ENCODE peak calls at places on chromosomes 11 and 22, in seven cellular contexts. E, F, B, O, X, P and K are unnamed samples.
A peak's percentile ranks its signal among the peaks of the same experiment; 100 is the strongest.

GRCh38 chr11:121466063-121466794 is 13.5 kb upstream of the SORL1-AS1 start:
- DNase-seq in O (peak; percentile 78), F (no peak), P (peak; percentile 26), B (peak; percentile 92), E (peak; percentile 95), X (peak; percentile 98), K (peak; percentile 92)

GRCh38 chr11:9267680-9268079 is 2.5 kb upstream of the DENND5A start:
- DNase-seq in X (peak; percentile 39), E (no peak), O (no peak), B (no peak), P (no peak), F (no peak), K (no peak)

GRCh38 chr11:76380161-76380976 is 563 bp downstream of the THAP12 start:
- DNase-seq in B (peak; percentile 43), X (peak; percentile 13), F (peak; percentile 29), E (peak; percentile 13), P (peak; percentile 51), O (no peak), K (peak; percentile 42)

GRCh38 chr11:1919428-1920127 is at the start of gene TNNT3:
- DNase-seq in X (no peak), E (no peak), F (no peak), B (no peak), O (no peak), P (no peak), K (no peak)

GRCh38 chr11:117226388-117227385 is 5.2 kb downstream of the PCSK7 start:
- DNase-seq in O (no peak), B (peak; percentile 52), E (peak; percentile 78), X (peak; percentile 85), F (peak; percentile 75), P (peak; percentile 90), K (peak; percentile 85)

GRCh38 chr11:116851631-116852030 is 14.2 kb upstream of the APOA1 start:
- DNase-seq in B (no peak), F (no peak), E (no peak), X (no peak), O (no peak), P (no peak), K (no peak)

GRCh38 chr22:19870153-19871022 is 15.7 kb upstream of the GNB1L start:
- DNase-seq in O (no peak), E (no peak), B (peak; percentile 26), X (no peak), F (no peak), P (peak; percentile 40), K (no peak)

GRCh38 chr11:130964393-130964792 is 48.1 kb upstream of the SNX19 start:
- DNase-seq in O (no peak), B (no peak), F (no peak), E (no peak), P (no peak), X (no peak), K (no peak)

GRCh38 chr11:34243620-34244493 is 114.0 kb downstream of the ABTB2 start:
- DNase-seq in X (peak; percentile 86), O (no peak), P (peak; percentile 82), E (peak; percentile 77), B (no peak), F (no peak), K (peak; percentile 76)

GRCh38 chr11:126334665-126335462 is 20.6 kb upstream of the ST3GAL4 start:
- DNase-seq in F (no peak), E (peak; percentile 76), O (no peak), B (no peak), X (no peak), P (no peak), K (peak; percentile 88)

GRCh38 chr11:134468081-134468668 is 56.1 kb upstream of the B3GAT1 start:
- DNase-seq in O (no peak), B (no peak), P (no peak), X (no peak), E (no peak), F (no peak), K (no peak)

GRCh38 chr11:63920126-63920869 is 3.3 kb upstream of the RCOR2 start:
- DNase-seq in P (peak; percentile 71), F (no peak), O (no peak), B (peak; percentile 93), X (peak; percentile 90), E (no peak), K (no peak)

GRCh38 chr22:50728523-50728931 is 9.5 kb upstream of the ACR start:
- DNase-seq in B (no peak), X (no peak), E (no peak), O (no peak), F (no peak), P (no peak), K (no peak)

GRCh38 chr11:79397252-79397651 is 43.6 kb downstream of the TENM4 start:
- DNase-seq in P (no peak), B (no peak), O (no peak), X (no peak), F (no peak), E (peak; percentile 61), K (no peak)

GRCh38 chr11:86948733-86949132 is 6.5 kb downstream of the FZD4 start:
- DNase-seq in E (no peak), X (no peak), B (no peak), O (no peak), P (no peak), F (no peak), K (no peak)

GRCh38 chr11:102446606-102447005 is 6.0 kb downstream of the TMEM123 start:
- DNase-seq in E (peak; percentile 79), O (no peak), P (no peak), B (no peak), X (peak; percentile 76), F (no peak), K (peak; percentile 74)

GRCh38 chr11:46659908-46660307 is 40.5 kb downstream of the ARHGAP1 start:
- DNase-seq in X (no peak), F (no peak), E (peak; percentile 84), P (peak; percentile 55), O (no peak), B (no peak), K (peak; percentile 78)

GRCh38 chr22:21942939-21943338 is 9.7 kb downstream of the PPM1F start:
- DNase-seq in F (no peak), B (no peak), O (no peak), X (no peak), P (no peak), E (no peak), K (no peak)

GRCh38 chr22:19397729-19398094 is 33.8 kb downstream of the HIRA start:
- DNase-seq in E (no peak), B (no peak), X (no peak), F (no peak), O (no peak), P (no peak), K (no peak)

GRCh38 chr22:47698906-47699305 is 936.5 kb downstream of the TBC1D22A start:
- DNase-seq in O (no peak), E (no peak), P (no peak), X (no peak), B (no peak), F (no peak), K (no peak)
- H3K23ac ChIP-seq in O (no peak overlapping the region), E (no peak overlapping the region), P (no peak overlapping the region), X (no peak overlapping the region), B (no peak overlapping the region), F (no peak overlapping the region), K (no peak overlapping the region)

DNA sequence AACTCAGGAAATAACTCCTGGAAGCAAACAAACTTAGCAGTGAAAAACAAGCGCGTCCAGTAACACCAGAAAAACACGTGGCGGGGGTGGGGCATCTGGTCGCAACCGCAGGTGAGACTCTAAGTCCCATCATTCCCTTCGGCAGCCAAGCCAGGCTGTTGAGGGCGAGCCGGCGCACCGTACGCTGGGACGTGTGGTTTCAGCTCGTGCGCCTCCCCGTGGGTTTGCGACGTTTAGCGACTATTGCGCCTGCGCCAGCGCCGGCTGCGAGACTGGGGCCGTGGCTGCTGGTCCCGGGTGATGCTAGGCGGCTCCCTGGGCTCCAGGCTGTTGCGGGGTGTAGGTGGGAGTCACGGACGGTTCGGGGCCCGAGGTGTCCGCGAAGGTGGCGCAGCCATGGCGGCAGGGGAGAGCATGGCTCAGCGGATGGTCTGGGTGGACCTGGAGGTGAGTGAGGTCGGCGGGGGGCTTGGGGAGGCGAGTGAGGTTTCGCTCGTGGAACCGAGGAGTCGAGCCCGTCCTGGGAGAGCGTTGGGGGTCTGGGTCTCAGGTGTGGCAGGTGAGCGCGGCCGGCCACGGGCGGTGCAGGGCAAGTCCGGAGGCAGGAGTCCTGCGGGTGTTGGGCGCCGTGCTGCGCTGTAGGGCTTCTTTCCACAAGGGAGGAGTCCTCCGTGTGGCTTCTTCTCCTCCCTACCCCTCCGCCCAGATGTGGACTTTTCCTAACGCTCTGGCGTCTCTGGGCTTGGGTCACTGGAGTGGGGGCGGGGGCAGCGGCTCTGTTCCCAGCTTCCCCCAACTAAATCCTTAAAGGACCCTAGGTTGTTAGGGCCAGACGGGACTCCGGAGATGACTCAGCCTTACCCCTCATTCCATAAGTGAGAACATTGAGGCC is at the start of gene REXO2:
- DNase-seq in F (peak; percentile 78), X (peak; percentile 98), P (peak; percentile 98), E (peak; percentile 93), B (peak; percentile 95), O (peak; percentile 81), K (peak; percentile 94)
- H3K23ac ChIP-seq in F (peak within 1 kb of the TSS; percentile 97), X (peak within 1 kb of the TSS; percentile 59), P (no peak within 1 kb of the TSS), E (peak within 1 kb of the TSS; percentile 66), B (no peak within 1 kb of the TSS), O (no peak within 1 kb of the TSS), K (peak within 1 kb of the TSS; percentile 48)

GRCh38 chr22:44199164-44199563 is 18.4 kb downstream of the PARVG start:
- DNase-seq in P (no peak), F (no peak), X (no peak), B (no peak), O (no peak), E (no peak), K (no peak)
- H3K23ac ChIP-seq in P (no peak overlapping the region), F (peak overlapping the region; percentile 13), X (no peak overlapping the region), B (no peak overlapping the region), O (no peak overlapping the region), E (no peak overlapping the region), K (no peak overlapping the region)

DNA sequence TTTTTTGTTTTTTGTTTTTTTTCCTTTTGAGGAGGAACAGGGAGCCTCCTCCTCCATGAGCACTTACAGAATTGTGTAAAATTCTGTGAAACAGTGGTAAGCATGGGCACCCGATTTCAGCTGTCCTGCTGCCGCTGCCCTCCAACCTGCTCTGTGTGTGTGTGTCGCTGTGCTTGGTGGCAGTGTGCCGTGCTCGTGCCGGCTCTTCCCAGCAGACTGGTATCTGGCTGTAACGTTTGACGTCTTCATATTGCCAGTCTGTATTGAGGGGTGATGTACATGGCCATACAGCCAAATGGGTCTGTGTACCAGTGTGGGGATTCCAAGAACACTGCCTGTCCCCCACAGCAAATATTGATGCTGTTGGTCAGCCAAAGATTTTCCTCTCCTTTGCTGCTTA is 97.1 kb downstream of the CWC15 start:
- DNase-seq in B (no peak), O (no peak), F (no peak), P (no peak), E (no peak), X (no peak), K (no peak)
- H3K23ac ChIP-seq in B (no peak overlapping the region), O (no peak overlapping the region), F (no peak overlapping the region), P (no peak overlapping the region), E (peak overlapping the region; percentile 87), X (no peak overlapping the region), K (no peak overlapping the region)

DNA sequence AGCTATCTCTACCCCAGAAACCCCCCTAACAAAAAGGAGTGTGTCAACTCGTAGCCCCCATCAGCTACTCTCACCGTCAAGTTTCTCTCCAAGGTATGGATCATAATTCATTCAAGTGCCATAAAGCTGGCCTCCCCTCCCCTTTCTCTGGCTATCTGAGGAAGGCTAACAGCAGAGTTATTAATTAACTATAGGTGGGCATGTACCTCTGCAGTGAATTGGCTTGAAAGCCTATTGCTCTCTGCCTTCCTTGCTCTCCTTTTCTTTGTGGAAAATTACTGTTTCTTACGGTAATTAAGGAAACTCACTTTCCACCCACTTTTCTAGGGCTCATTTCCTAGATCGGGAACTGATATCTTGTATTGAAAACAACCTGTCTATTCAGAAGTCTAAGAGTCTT is 14.1 kb downstream of the POLA2 start:
- DNase-seq in B (no peak), O (no peak), F (no peak), X (no peak), P (no peak), E (no peak), K (no peak)
- H3K23ac ChIP-seq in B (no peak overlapping the region), O (no peak overlapping the region), F (no peak overlapping the region), X (no peak overlapping the region), P (no peak overlapping the region), E (no peak overlapping the region), K (no peak overlapping the region)

GRCh38 chr22:38729946-38730345 is 24.2 kb downstream of the GTPBP1 start:
- DNase-seq in E (no peak), O (no peak), F (no peak), X (no peak), P (no peak), B (no peak), K (no peak)
- H3K23ac ChIP-seq in E (no peak overlapping the region), O (no peak overlapping the region), F (no peak overlapping the region), X (no peak overlapping the region), P (no peak overlapping the region), B (no peak overlapping the region), K (no peak overlapping the region)